ENCODE peak calls at places on chromosomes 5 and 9, in eight cellular contexts. X is hepatocyte, T is breast epithelium, H is body of pancreas, L is esophagus squamous epithelium, Q is osteoblast, C is PC-3, P is pancreas. G is an unnamed sample.

GRCh38 chr5:69331528-69332445 is 814 bp downstream of the CCDC125 start:
- DNase-seq in L (no peak), Q (no peak), P (peak; percentile 16), C (peak; percentile 48), X (peak; percentile 48), T (no peak), H (peak; percentile 37), G (peak; percentile 25)

GRCh38 chr5:78127875-78128274 is 166.6 kb downstream of the AP3B1 start:
- DNase-seq in Q (no peak), C (no peak), H (no peak), T (no peak), X (no peak), P (no peak), L (no peak), G (peak; percentile 5)

GRCh38 chr9:132241840-132242620 is 80.2 kb downstream of the NTNG2 start:
- DNase-seq in C (no peak), T (no peak), L (no peak), Q (peak; percentile 91), H (peak; percentile 64), X (peak; percentile 43), P (peak; percentile 47), G (no peak)

GRCh38 chr9:109349431-109349846 is 28.6 kb upstream of the EPB41L4B start:
- DNase-seq in H (no peak), Q (peak; percentile 87), X (peak; percentile 53), L (no peak), C (peak; percentile 77), T (no peak), P (no peak), G (peak; percentile 76)

GRCh38 chr9:127980056-127980705 is 608 bp downstream of the EEIG1 start:
- DNase-seq in C (peak; percentile 45), Q (peak; percentile 87), T (no peak), P (peak; percentile 71), L (no peak), X (peak; percentile 90), H (peak; percentile 83), G (no peak)

GRCh38 chr9:128168731-128169308 is 8.8 kb downstream of the BBLN start:
- DNase-seq in P (no peak), H (no peak), X (no peak), C (no peak), L (no peak), Q (peak; percentile 69), T (no peak), G (no peak)

GRCh38 chr5:156208271-156208670 is 118.7 kb upstream of the SGCD start:
- DNase-seq in X (peak; percentile 35), H (no peak), T (no peak), Q (no peak), C (peak; percentile 1), P (no peak), L (no peak), G (no peak)

GRCh38 chr9:89605181-89606048 is 603 bp downstream of the GADD45G start:
- DNase-seq in C (peak; percentile 20), H (peak; percentile 71), L (no peak), Q (peak; percentile 79), T (peak; percentile 42), X (peak; percentile 77), P (peak; percentile 58), G (peak; percentile 28)

GRCh38 chr5:166497705-166498104 is 1793.7 kb upstream of the WWC1 start:
- DNase-seq in P (no peak), L (no peak), T (no peak), X (no peak), C (no peak), H (no peak), Q (no peak), G (no peak)

GRCh38 chr5:129904102-129904666 is at the start of gene CHSY3:
- DNase-seq in T (peak; percentile 54), H (peak; percentile 90), L (peak; percentile 5), X (peak; percentile 93), Q (peak; percentile 97), C (peak; percentile 54), P (peak; percentile 86), G (peak; percentile 48)

GRCh38 chr9:88691811-88692210 is 156.8 kb downstream of the NXNL2 start:
- DNase-seq in H (no peak), X (no peak), P (no peak), T (no peak), C (no peak), L (no peak), Q (peak; percentile 93), G (peak; percentile 14)

GRCh38 chr9:122053546-122053945 is 39.6 kb downstream of the TTLL11 start:
- DNase-seq in H (no peak), L (no peak), P (no peak), Q (no peak), X (no peak), T (no peak), C (no peak), G (no peak)

GRCh38 chr5:132469380-132470372 is 20.9 kb downstream of the IRF1 start:
- DNase-seq in P (no peak), X (no peak), C (no peak), T (no peak), Q (no peak), L (no peak), H (no peak), G (no peak)

GRCh38 chr9:83440641-83441040 is 97.6 kb downstream of the FRMD3 start:
- DNase-seq in L (no peak), H (no peak), X (no peak), T (no peak), P (no peak), C (no peak), Q (no peak), G (no peak)

GRCh38 chr5:168433982-168434381 is 52.3 kb upstream of the RARS1 start:
- DNase-seq in X (no peak), Q (peak; percentile 3), T (no peak), L (no peak), P (no peak), C (no peak), H (no peak), G (no peak)

GRCh38 chr5:73890569-73890968 is 264.6 kb downstream of the ARHGEF28 start:
- DNase-seq in Q (no peak), C (no peak), L (no peak), H (no peak), P (no peak), X (no peak), T (no peak), G (no peak)

GRCh38 chr9:37983381-37984067 is 79.6 kb upstream of the SLC25A51 start:
- DNase-seq in T (no peak), C (no peak), Q (peak; percentile 58), P (no peak), X (no peak), H (no peak), L (no peak), G (no peak)

GRCh38 chr5:61881821-61882220 is 424.2 kb upstream of the KIF2A start:
- DNase-seq in H (no peak), L (no peak), X (peak; percentile 11), Q (peak; percentile 37), C (no peak), P (no peak), T (no peak), G (peak; percentile 49)

GRCh38 chr9:125985998-125986655 is 239.0 kb downstream of the PBX3 start:
- DNase-seq in P (no peak), T (no peak), Q (peak; percentile 53), L (no peak), C (no peak), H (no peak), X (no peak), G (no peak)

GRCh38 chr9:114207034-114207815 is 51.9 kb downstream of the COL27A1 start:
- DNase-seq in X (no peak), H (no peak), C (peak; percentile 35), Q (peak; percentile 95), L (no peak), T (peak; percentile 35), P (no peak), G (no peak)

DNA sequence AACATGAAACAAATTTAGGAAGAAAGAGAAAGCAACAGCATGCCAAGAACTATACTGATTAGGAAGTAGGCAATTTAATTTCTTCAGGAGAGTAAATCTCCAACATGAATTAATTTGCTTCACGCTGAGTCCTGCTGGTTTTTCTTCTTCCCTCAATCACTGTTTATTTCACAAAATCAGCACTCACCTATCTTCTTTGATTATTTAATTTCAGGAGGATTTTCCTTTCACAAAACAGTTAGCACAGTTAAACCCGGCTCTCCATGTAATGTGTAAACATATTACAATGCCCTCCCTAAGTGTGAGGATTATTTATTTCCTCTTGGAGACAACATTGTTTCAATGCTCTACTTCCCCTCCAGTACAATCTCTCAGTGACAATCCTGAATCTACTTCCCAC is 90.2 kb upstream of the PAM start:
- DNase-seq in X (no peak), C (no peak), L (no peak), T (no peak), Q (no peak), H (no peak), P (no peak), G (no peak)
- H3K4me3 ChIP-seq in X (no peak overlapping the region), C (no peak overlapping the region), L (no peak overlapping the region), T (no peak overlapping the region), Q (no peak overlapping the region), H (no peak overlapping the region), P (no peak overlapping the region), G (no peak overlapping the region)

GRCh38 chr5:158676642-158677489 is 422.9 kb downstream of the EBF1 start:
- DNase-seq in P (no peak), Q (no peak), H (peak; percentile 8), L (no peak), X (no peak), C (no peak), T (no peak), G (no peak)
- TF ChIP-seq CTCF in P (no peak), Q (no peak), H (no peak), L (no peak), X (peak; percentile 22), C (peak; percentile 32), T (no peak), G (no peak)

GRCh38 chr9:19461135-19461534 is 52.3 kb downstream of the ACER2 start:
- DNase-seq in T (no peak), X (no peak), Q (no peak), C (no peak), L (no peak), P (no peak), H (no peak), G (no peak)
- H3K27me3 ChIP-seq in T (no peaks in the 10 kb centered on the region), X (no peaks in the 10 kb centered on the region), Q (no peaks in the 10 kb centered on the region), C (no peaks in the 10 kb centered on the region), L (no peaks in the 10 kb centered on the region), P (no peaks in the 10 kb centered on the region), H (no peaks in the 10 kb centered on the region), G (no peaks in the 10 kb centered on the region)

GRCh38 chr5:79241535-79241979 is 5.6 kb downstream of the JMY start:
- DNase-seq in Q (no peak), L (no peak), X (no peak), T (no peak), P (no peak), H (no peak), C (peak; percentile 63), G (no peak)
- H3K4me3 ChIP-seq in Q (no peak overlapping the region), L (no peak overlapping the region), X (no peak overlapping the region), T (no peak overlapping the region), P (no peak overlapping the region), H (no peak overlapping the region), C (peak overlapping the region; percentile 48), G (no peak overlapping the region)

G was measured in bronchial epithelial cell.